ENCODE peak calls at places on chromosome 9, in six cellular contexts. One of them, this sample, is unnamed.

GRCh38 chr9:88236531-88237453 is 98.5 kb upstream of the SPATA31C2 start:
- DNase-seq in CD8-positive, alpha-beta memory T cell: no peak
- DNase-seq in HEK293T: no peak
- DNase-seq in NCI-H1105: no peak
- DNase-seq in activated gamma-delta T cell treated with anti-CD3 and anti-CD28 coated beads, Interleukin-2, amount 50 U/mL, for 16 hours: no peak
- DNase-seq in posterior cingulate gyrus: no peak
- DNase-seq in this sample: peak; percentile 8

GRCh38 chr9:94809778-94810177 is 83.3 kb downstream of the AOPEP start:
- DNase-seq in posterior cingulate gyrus: no peak
- DNase-seq in HEK293T: no peak
- DNase-seq in activated gamma-delta T cell treated with anti-CD3 and anti-CD28 coated beads, Interleukin-2, amount 50 U/mL, for 16 hours: no peak
- DNase-seq in CD8-positive, alpha-beta memory T cell: no peak
- DNase-seq in NCI-H1105: no peak
- DNase-seq in this sample: no peak

GRCh38 chr9:111113712-111114111 is 75.4 kb upstream of the LPAR1 start:
- DNase-seq in posterior cingulate gyrus: no peak
- DNase-seq in HEK293T: no peak
- DNase-seq in CD8-positive, alpha-beta memory T cell: no peak
- DNase-seq in NCI-H1105: no peak
- DNase-seq in activated gamma-delta T cell treated with anti-CD3 and anti-CD28 coated beads, Interleukin-2, amount 50 U/mL, for 16 hours: no peak
- DNase-seq in this sample: no peak

GRCh38 chr9:68530618-68531017 is 10.1 kb downstream of the TMEM252 start:
- DNase-seq in activated gamma-delta T cell treated with anti-CD3 and anti-CD28 coated beads, Interleukin-2, amount 50 U/mL, for 16 hours: no peak
- DNase-seq in NCI-H1105: no peak
- DNase-seq in CD8-positive, alpha-beta memory T cell: no peak
- DNase-seq in posterior cingulate gyrus: no peak
- DNase-seq in HEK293T: no peak
- DNase-seq in this sample: no peak

GRCh38 chr9:126722922-126723806 is 81.7 kb upstream of the ZBTB43 start:
- DNase-seq in activated gamma-delta T cell treated with anti-CD3 and anti-CD28 coated beads, Interleukin-2, amount 50 U/mL, for 16 hours: peak; percentile 49
- DNase-seq in HEK293T: no peak
- DNase-seq in CD8-positive, alpha-beta memory T cell: peak; percentile 73
- DNase-seq in posterior cingulate gyrus: peak; percentile 57
- DNase-seq in NCI-H1105: peak; percentile 33
- DNase-seq in this sample: peak; percentile 34

GRCh38 chr9:94017939-94018531 is 62.9 kb upstream of the BARX1 start:
- DNase-seq in CD8-positive, alpha-beta memory T cell: no peak
- DNase-seq in activated gamma-delta T cell treated with anti-CD3 and anti-CD28 coated beads, Interleukin-2, amount 50 U/mL, for 16 hours: no peak
- DNase-seq in posterior cingulate gyrus: no peak
- DNase-seq in NCI-H1105: no peak
- DNase-seq in HEK293T: no peak
- DNase-seq in this sample: no peak

GRCh38 chr9:89381308-89381609 is 63.0 kb downstream of the SECISBP2 start:
- DNase-seq in NCI-H1105: no peak
- DNase-seq in HEK293T: no peak
- DNase-seq in posterior cingulate gyrus: no peak
- DNase-seq in activated gamma-delta T cell treated with anti-CD3 and anti-CD28 coated beads, Interleukin-2, amount 50 U/mL, for 16 hours: no peak
- DNase-seq in CD8-positive, alpha-beta memory T cell: no peak
- DNase-seq in this sample: no peak

GRCh38 chr9:120893917-120894316 is 16.9 kb upstream of the PHF19 start:
- DNase-seq in HEK293T: no peak
- DNase-seq in CD8-positive, alpha-beta memory T cell: no peak
- DNase-seq in posterior cingulate gyrus: no peak
- DNase-seq in NCI-H1105: no peak
- DNase-seq in activated gamma-delta T cell treated with anti-CD3 and anti-CD28 coated beads, Interleukin-2, amount 50 U/mL, for 16 hours: no peak
- DNase-seq in this sample: no peak

GRCh38 chr9:93958875-93959682 is 3.9 kb upstream of the BARX1 start:
- DNase-seq in posterior cingulate gyrus: no peak
- DNase-seq in HEK293T: no peak
- DNase-seq in activated gamma-delta T cell treated with anti-CD3 and anti-CD28 coated beads, Interleukin-2, amount 50 U/mL, for 16 hours: no peak
- DNase-seq in CD8-positive, alpha-beta memory T cell: no peak
- DNase-seq in NCI-H1105: no peak
- DNase-seq in this sample: no peak

GRCh38 chr9:89533396-89534187 is 35.7 kb upstream of the SEMA4D start:
- DNase-seq in HEK293T: no peak
- DNase-seq in CD8-positive, alpha-beta memory T cell: no peak
- DNase-seq in activated gamma-delta T cell treated with anti-CD3 and anti-CD28 coated beads, Interleukin-2, amount 50 U/mL, for 16 hours: no peak
- DNase-seq in posterior cingulate gyrus: peak; percentile 60
- DNase-seq in NCI-H1105: no peak
- DNase-seq in this sample: no peak

GRCh38 chr9:114382951-114383865 is 4.6 kb downstream of the AKNA start:
- DNase-seq in posterior cingulate gyrus: no peak
- DNase-seq in HEK293T: no peak
- DNase-seq in NCI-H1105: no peak
- DNase-seq in activated gamma-delta T cell treated with anti-CD3 and anti-CD28 coated beads, Interleukin-2, amount 50 U/mL, for 16 hours: peak; percentile 62
- DNase-seq in CD8-positive, alpha-beta memory T cell: peak; percentile 75
- DNase-seq in this sample: no peak

GRCh38 chr9:13118294-13118693 is 161.2 kb downstream of the MPDZ start:
- DNase-seq in CD8-positive, alpha-beta memory T cell: no peak
- DNase-seq in posterior cingulate gyrus: no peak
- DNase-seq in HEK293T: peak; percentile 6
- DNase-seq in activated gamma-delta T cell treated with anti-CD3 and anti-CD28 coated beads, Interleukin-2, amount 50 U/mL, for 16 hours: no peak
- DNase-seq in NCI-H1105: no peak
- DNase-seq in this sample: no peak

GRCh38 chr9:129160712-129161533 is 17.1 kb downstream of the IER5L start:
- DNase-seq in CD8-positive, alpha-beta memory T cell: no peak
- DNase-seq in NCI-H1105: no peak
- DNase-seq in posterior cingulate gyrus: no peak
- DNase-seq in activated gamma-delta T cell treated with anti-CD3 and anti-CD28 coated beads, Interleukin-2, amount 50 U/mL, for 16 hours: no peak
- DNase-seq in HEK293T: no peak
- DNase-seq in this sample: no peak

GRCh38 chr9:37939575-37940095 is 35.7 kb upstream of the SLC25A51 start:
- DNase-seq in NCI-H1105: no peak
- DNase-seq in posterior cingulate gyrus: no peak
- DNase-seq in CD8-positive, alpha-beta memory T cell: no peak
- DNase-seq in HEK293T: no peak
- DNase-seq in activated gamma-delta T cell treated with anti-CD3 and anti-CD28 coated beads, Interleukin-2, amount 50 U/mL, for 16 hours: no peak
- DNase-seq in this sample: no peak

GRCh38 chr9:127035948-127036347 is 86.5 kb downstream of the ANGPTL2 start:
- DNase-seq in NCI-H1105: no peak
- DNase-seq in activated gamma-delta T cell treated with anti-CD3 and anti-CD28 coated beads, Interleukin-2, amount 50 U/mL, for 16 hours: no peak
- DNase-seq in CD8-positive, alpha-beta memory T cell: no peak
- DNase-seq in posterior cingulate gyrus: no peak
- DNase-seq in HEK293T: no peak
- DNase-seq in this sample: peak; percentile 57

GRCh38 chr9:116275418-116276295 is 122.1 kb downstream of the PAPPA start:
- DNase-seq in CD8-positive, alpha-beta memory T cell: no peak
- DNase-seq in HEK293T: no peak
- DNase-seq in activated gamma-delta T cell treated with anti-CD3 and anti-CD28 coated beads, Interleukin-2, amount 50 U/mL, for 16 hours: no peak
- DNase-seq in NCI-H1105: no peak
- DNase-seq in posterior cingulate gyrus: no peak
- DNase-seq in this sample: no peak

GRCh38 chr9:82410306-82410705 is 421.7 kb downstream of the SPATA31D1 start:
- DNase-seq in posterior cingulate gyrus: no peak
- DNase-seq in activated gamma-delta T cell treated with anti-CD3 and anti-CD28 coated beads, Interleukin-2, amount 50 U/mL, for 16 hours: no peak
- DNase-seq in HEK293T: no peak
- DNase-seq in NCI-H1105: no peak
- DNase-seq in CD8-positive, alpha-beta memory T cell: no peak
- DNase-seq in this sample: no peak

GRCh38 chr9:100011062-100011681 is 87.6 kb downstream of the ERP44 start:
- DNase-seq in activated gamma-delta T cell treated with anti-CD3 and anti-CD28 coated beads, Interleukin-2, amount 50 U/mL, for 16 hours: peak; percentile 7
- DNase-seq in NCI-H1105: no peak
- DNase-seq in HEK293T: peak; percentile 25
- DNase-seq in posterior cingulate gyrus: no peak
- DNase-seq in CD8-positive, alpha-beta memory T cell: peak; percentile 24
- DNase-seq in this sample: no peak

GRCh38 chr9:16794871-16795639 is 75.4 kb downstream of the BNC2 start:
- DNase-seq in HEK293T: no peak
- DNase-seq in activated gamma-delta T cell treated with anti-CD3 and anti-CD28 coated beads, Interleukin-2, amount 50 U/mL, for 16 hours: no peak
- DNase-seq in posterior cingulate gyrus: no peak
- DNase-seq in NCI-H1105: no peak
- DNase-seq in CD8-positive, alpha-beta memory T cell: no peak
- DNase-seq in this sample: no peak

GRCh38 chr9:128550770-128551651 is 1.4 kb upstream of the SPTAN1 start:
- DNase-seq in posterior cingulate gyrus: peak; percentile 55
- DNase-seq in activated gamma-delta T cell treated with anti-CD3 and anti-CD28 coated beads, Interleukin-2, amount 50 U/mL, for 16 hours: no peak
- DNase-seq in HEK293T: no peak
- DNase-seq in CD8-positive, alpha-beta memory T cell: no peak
- DNase-seq in NCI-H1105: no peak
- DNase-seq in this sample: peak; percentile 30

GRCh38 chr9:24436761-24437160 is 108.9 kb downstream of the IZUMO3 start:
- DNase-seq in activated gamma-delta T cell treated with anti-CD3 and anti-CD28 coated beads, Interleukin-2, amount 50 U/mL, for 16 hours: no peak
- DNase-seq in posterior cingulate gyrus: no peak
- DNase-seq in CD8-positive, alpha-beta memory T cell: no peak
- DNase-seq in NCI-H1105: no peak
- DNase-seq in HEK293T: no peak
- DNase-seq in this sample: no peak

GRCh38 chr9:118961857-118962256 is 407.4 kb downstream of the BRINP1 start:
- DNase-seq in posterior cingulate gyrus: no peak
- DNase-seq in CD8-positive, alpha-beta memory T cell: no peak
- DNase-seq in NCI-H1105: no peak
- DNase-seq in HEK293T: no peak
- DNase-seq in activated gamma-delta T cell treated with anti-CD3 and anti-CD28 coated beads, Interleukin-2, amount 50 U/mL, for 16 hours: no peak
- DNase-seq in this sample: no peak

GRCh38 chr9:17481565-17481964 is 97.3 kb upstream of the SH3GL2 start:
- DNase-seq in posterior cingulate gyrus: no peak
- DNase-seq in CD8-positive, alpha-beta memory T cell: no peak
- DNase-seq in HEK293T: peak; percentile 3
- DNase-seq in NCI-H1105: no peak
- DNase-seq in activated gamma-delta T cell treated with anti-CD3 and anti-CD28 coated beads, Interleukin-2, amount 50 U/mL, for 16 hours: no peak
- DNase-seq in this sample: no peak

GRCh38 chr9:133761641-133762248 is 23.6 kb upstream of the SARDH start:
- DNase-seq in HEK293T: no peak
- DNase-seq in posterior cingulate gyrus: no peak
- DNase-seq in activated gamma-delta T cell treated with anti-CD3 and anti-CD28 coated beads, Interleukin-2, amount 50 U/mL, for 16 hours: no peak
- DNase-seq in NCI-H1105: no peak
- DNase-seq in CD8-positive, alpha-beta memory T cell: no peak
- DNase-seq in this sample: no peak

This sample was measured in hypothalamus.